ENCODE peak calls at places on chromosomes 6 and 20, in four cellular contexts. D, C, G and W are unnamed samples.

GRCh38 chr6:34546551-34547321 is 9.4 kb downstream of the SPDEF start:
- DNase-seq in C (no peak), D (no peak), G (no peak), W (no peak)

GRCh38 chr6:17725083-17725482 is 18.4 kb upstream of the NUP153 start:
- DNase-seq in G (no peak), D (no peak), C (peak; percentile 49), W (no peak)

GRCh38 chr20:22915512-22915911 is 119.6 kb upstream of the SSTR4 start:
- DNase-seq in C (no peak), D (no peak), G (no peak), W (no peak)

GRCh38 chr6:11586574-11586973 is 49.0 kb downstream of the TMEM170B start:
- DNase-seq in D (no peak), C (peak; percentile 84), G (no peak), W (no peak)

GRCh38 chr20:48275737-48276342 is 490.6 kb upstream of the SULF2 start:
- DNase-seq in G (no peak), C (no peak), D (no peak), W (no peak)

GRCh38 chr6:38177885-38178583 is 358.5 kb downstream of the ZFAND3 start:
- DNase-seq in G (no peak), C (no peak), D (no peak), W (no peak)

GRCh38 chr20:17610566-17611289 is 40.9 kb downstream of the DSTN start:
- DNase-seq in C (no peak), G (peak; percentile 1), D (no peak), W (peak; percentile 51)

GRCh38 chr6:35258858-35259193 is 709 bp upstream of the ZNF76 start:
- DNase-seq in D (no peak), C (no peak), G (peak; percentile 29), W (no peak)

GRCh38 chr6:30345852-30346251 is 896 bp downstream of the RPP21 start:
- DNase-seq in D (no peak), G (no peak), C (no peak), W (no peak)

GRCh38 chr20:45450097-45450818 is 19.3 kb upstream of the WFDC2 start:
- DNase-seq in G (no peak), D (peak; percentile 97), C (peak; percentile 59), W (no peak)

GRCh38 chr6:68445926-68446325 is 189.2 kb upstream of the ADGRB3 start:
- DNase-seq in D (no peak), G (no peak), C (no peak), W (no peak)

GRCh38 chr6:156946370-156946936 is 169.3 kb downstream of the ARID1B start:
- DNase-seq in C (no peak), G (no peak), D (no peak), W (no peak)

GRCh38 chr20:17859616-17860232 is 108.9 kb downstream of the SNX5 start:
- DNase-seq in G (no peak), D (no peak), C (no peak), W (peak; percentile 9)

GRCh38 chr6:45741437-45742166 is 274.1 kb downstream of the CLIC5 start:
- DNase-seq in G (peak; percentile 6), C (no peak), D (peak; percentile 93), W (no peak)

GRCh38 chr20:63831696-63832686 is 927 bp upstream of the ZBTB46 start:
- DNase-seq in D (no peak), C (no peak), G (no peak), W (no peak)